ENCODE peak calls at places on chromosomes 5 and 9, in four cellular contexts. D is IMR-90, E is mesendoderm, I is H1. U is an unnamed sample.

GRCh38 chr5:89703799-89704198 is 705.8 kb downstream of the CETN3 start:
- DNase-seq in D (no peak), E (peak), I (peak), U (peak)

GRCh38 chr5:148374693-148375360 is 8.9 kb upstream of the FBXO38 start:
- DNase-seq in D (peak), E (peak), I (peak), U (peak)

GRCh38 chr5:141875795-141876627 is 2.2 kb downstream of the PCDH1 start:
- DNase-seq in D (no peak), E (peak), I (no peak), U (peak)

GRCh38 chr9:135508211-135508820 is 7.8 kb downstream of the MRPS2 start:
- DNase-seq in D (no peak), E (no peak), I (no peak), U (peak)

GRCh38 chr5:80246995-80247729 is 8.7 kb downstream of the SERINC5 start:
- DNase-seq in D (peak), E (peak), I (no peak), U (peak)

GRCh38 chr9:88741335-88741734 is 206.4 kb downstream of the NXNL2 start:
- DNase-seq in D (no peak), E (peak), I (no peak), U (no peak)

GRCh38 chr9:130681769-130682489 is 11.7 kb upstream of the EXOSC2 start:
- DNase-seq in D (no peak), E (no peak), I (no peak), U (peak)

GRCh38 chr5:107805166-107805565 is 134.4 kb upstream of the EFNA5 start:
- DNase-seq in D (no peak), E (peak), I (no peak), U (no peak)

GRCh38 chr9:131773911-131774379 is 34.1 kb upstream of the RAPGEF1 start:
- DNase-seq in D (peak), E (peak), I (no peak), U (peak)

GRCh38 chr9:120876842-120877240 is at the start of gene PHF19:
- DNase-seq in D (no peak), E (no peak), I (no peak), U (no peak)

GRCh38 chr5:134891473-134891872 is 13.5 kb upstream of the PCBD2 start:
- DNase-seq in D (no peak), E (no peak), I (no peak), U (no peak)

GRCh38 chr5:131986161-131986912 is 25.1 kb downstream of the ACSL6 start:
- DNase-seq in D (peak), E (no peak), I (no peak), U (no peak)

GRCh38 chr9:127336708-127337352 is 60.1 kb upstream of the SLC2A8 start:
- DNase-seq in D (peak), E (peak), I (no peak), U (no peak)

GRCh38 chr5:93723005-93723404 is 18.4 kb downstream of the POU5F2 start:
- DNase-seq in D (peak), E (no peak), I (no peak), U (no peak)

GRCh38 chr5:74594172-74595040 is 46.1 kb downstream of the ENC1 start:
- DNase-seq in D (peak), E (no peak), I (no peak), U (no peak)

GRCh38 chr5:33524476-33524875 is 83.7 kb downstream of the TARS1 start:
- DNase-seq in D (peak), E (peak), I (no peak), U (no peak)

GRCh38 chr5:88092358-88092757 is 176.3 kb downstream of the TMEM161B start:
- DNase-seq in D (no peak), E (peak), I (peak), U (peak)

GRCh38 chr5:67305913-67306710 is 109.5 kb upstream of the CD180 start:
- DNase-seq in D (peak), E (no peak), I (no peak), U (no peak)
- H2BK15ac ChIP-seq in D (peak), E (no peak), I (no peak), U (no peak)

GRCh38 chr5:173705512-173705825 is 89.0 kb upstream of the BOD1 start:
- DNase-seq in D (no peak), E (no peak), I (no peak), U (no peak)
- H3K9ac ChIP-seq in D (no peak), E (no peak), I (no peak), U (no peak)

GRCh38 chr5:31847354-31847753 is 208.4 kb downstream of the PDZD2 start:
- DNase-seq in D (no peak), E (no peak), I (no peak), U (no peak)

GRCh38 chr5:31851290-31851689 is 212.4 kb downstream of the PDZD2 start:
- DNase-seq in D (no peak), E (no peak), I (no peak), U (no peak)

GRCh38 chr5:31844615-31845345 is 205.8 kb downstream of the PDZD2 start:
- DNase-seq in D (no peak), E (no peak), I (no peak), U (no peak)

GRCh38 chr5:31846934-31847333 is 208.0 kb downstream of the PDZD2 start:
- DNase-seq in D (no peak), E (no peak), I (no peak), U (no peak)

GRCh38 chr5:31845351-31845750 is 206.4 kb downstream of the PDZD2 start:
- DNase-seq in D (no peak), E (no peak), I (no peak), U (no peak)
- H3K56ac ChIP-seq in D (no peak), E (no peak), I (no peak), U (no peak)

DNA sequence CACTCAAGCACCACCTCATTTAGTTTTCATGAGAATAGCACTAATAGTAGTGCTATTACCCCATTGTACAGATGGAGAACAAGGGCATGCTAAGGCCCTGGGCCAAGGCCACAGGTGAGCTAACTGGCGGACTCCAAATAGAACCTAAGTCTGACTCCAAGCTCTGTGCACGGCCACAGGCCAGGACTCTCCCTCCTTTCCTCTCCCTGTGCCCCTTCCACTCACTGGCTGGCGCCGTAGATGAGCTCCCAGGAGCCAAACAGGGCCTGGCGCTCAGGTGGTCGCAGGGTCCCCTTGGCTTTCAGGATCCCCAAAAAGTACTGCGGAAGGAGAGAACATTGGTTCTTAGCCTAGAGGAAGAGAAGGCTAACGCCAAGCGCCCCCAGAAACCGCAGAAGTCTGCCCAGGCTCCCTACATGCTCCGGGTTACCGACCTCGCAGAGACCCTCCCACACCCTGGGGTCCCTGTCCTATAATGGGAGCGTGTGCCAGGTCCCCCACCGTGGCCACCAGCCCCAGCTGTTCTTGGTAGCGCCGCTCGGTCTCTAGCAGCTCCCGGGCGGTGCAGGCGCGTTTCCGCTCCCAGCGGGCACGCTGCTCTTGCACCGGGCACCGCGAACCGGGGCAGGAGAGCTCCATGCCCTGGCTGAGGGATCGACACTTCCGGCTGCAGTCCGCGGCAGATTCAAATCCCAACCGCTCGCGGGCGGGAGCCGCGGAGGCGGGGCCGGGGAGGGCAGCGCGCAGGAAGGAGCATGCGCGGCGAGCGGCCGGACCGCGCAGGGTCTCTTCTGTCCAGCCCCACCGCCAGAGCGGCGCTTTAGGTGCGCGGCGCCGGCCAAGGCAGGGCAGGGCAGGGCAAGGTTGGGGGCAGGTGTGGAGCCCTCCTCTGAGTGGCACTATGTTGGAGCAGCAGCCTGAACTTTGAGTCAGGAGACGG is at the start of gene ARHGEF39:
- DNase-seq in D (peak), E (peak), I (peak), U (peak)
- H2BK15ac ChIP-seq in D (peak), E (no peak), I (no peak), U (no peak)

GRCh38 chr5:153490124-153491085 is at the start of gene GRIA1:
- DNase-seq in D (peak), E (peak), I (peak), U (peak)
- H3K9ac ChIP-seq in D (peak), E (peak), I (no peak), U (no peak)

GRCh38 chr9:112144807-112145206 is 30.3 kb downstream of the SUSD1 start:
- DNase-seq in D (no peak), E (no peak), I (no peak), U (no peak)
- H3K56ac ChIP-seq in D (no peak), E (no peak), I (no peak), U (no peak)